ENCODE peak calls at places on chromosome 4, in eight cellular contexts. J is cardiac muscle cell, V is lung, O is tibial artery, Z is SK-N-SH, W is psoas muscle, H is gastrocnemius medialis, F is A549. Q is an unnamed sample. For H3K4me1, the result is how much of the 10 kb centered on the place peaks cover.

GRCh38 chr4:107548211-107548905 is 171.7 kb downstream of the PAPSS1 start:
- DNase-seq in J (peak), V (no peak), O (no peak), Z (no peak), W (no peak), H (no peak), F (no peak), Q (peak)

GRCh38 chr4:38177035-38177791 is 217.0 kb downstream of the PTTG2 start:
- DNase-seq in J (peak), V (peak), O (peak), Z (no peak), W (no peak), H (no peak), F (no peak), Q (no peak)

GRCh38 chr4:161360982-161361381 is 802.8 kb downstream of the FSTL5 start:
- DNase-seq in J (no peak), V (no peak), O (no peak), Z (no peak), W (no peak), H (no peak), F (no peak), Q (no peak)

GRCh38 chr4:121221201-121221600 is 57.1 kb upstream of the TNIP3 start:
- DNase-seq in J (no peak), V (no peak), O (no peak), Z (no peak), W (no peak), H (no peak), F (no peak), Q (no peak)

GRCh38 chr4:158856852-158857251 is 88.0 kb downstream of the FNIP2 start:
- DNase-seq in J (peak), V (no peak), O (no peak), Z (peak), W (no peak), H (no peak), F (no peak), Q (no peak)

GRCh38 chr4:73468170-73468569 is 13.4 kb upstream of the AFM start:
- DNase-seq in J (no peak), V (no peak), O (no peak), Z (no peak), W (no peak), H (no peak), F (no peak), Q (no peak)

GRCh38 chr4:84750260-84750955 is 167.5 kb downstream of the CDS1 start:
- DNase-seq in J (peak), V (no peak), O (no peak), Z (peak), W (no peak), H (no peak), F (peak), Q (no peak)

GRCh38 chr4:3386486-3386885 is 55.3 kb upstream of the HGFAC start:
- DNase-seq in J (no peak), V (no peak), O (peak), Z (no peak), W (no peak), H (no peak), F (no peak), Q (no peak)

GRCh38 chr4:166842795-166843261 is 391.5 kb downstream of the SPOCK3 start:
- DNase-seq in J (no peak), V (no peak), O (no peak), Z (no peak), W (no peak), H (no peak), F (no peak), Q (no peak)

GRCh38 chr4:124133753-124134152 is 578.8 kb downstream of the ANKRD50 start:
- DNase-seq in J (no peak), V (no peak), O (no peak), Z (no peak), W (no peak), H (no peak), F (no peak), Q (no peak)

GRCh38 chr4:94419956-94420355 is 31.8 kb upstream of the PDLIM5 start:
- DNase-seq in J (peak), V (no peak), O (no peak), Z (no peak), W (no peak), H (no peak), F (no peak), Q (no peak)

GRCh38 chr4:16269742-16270522 is 43.7 kb upstream of the TAPT1 start:
- DNase-seq in J (peak), V (no peak), O (no peak), Z (no peak), W (peak), H (no peak), F (no peak), Q (no peak)

GRCh38 chr4:122525865-122526264 is 69.3 kb upstream of the IL2 start:
- DNase-seq in J (peak), V (no peak), O (no peak), Z (no peak), W (no peak), H (no peak), F (no peak), Q (no peak)

GRCh38 chr4:115030281-115030680 is 83.1 kb downstream of the NDST4 start:
- DNase-seq in J (no peak), V (no peak), O (no peak), Z (no peak), W (no peak), H (no peak), F (no peak), Q (no peak)

GRCh38 chr4:41203841-41204240 is 10.5 kb downstream of the APBB2 start:
- DNase-seq in J (no peak), V (no peak), O (no peak), Z (no peak), W (no peak), H (no peak), F (no peak), Q (no peak)
- H3K4me1 ChIP-seq in J (under half), V (under half), O (half or more), Z (half or more), W (under half), H (under half), F (under half), Q (under half)

DNA sequence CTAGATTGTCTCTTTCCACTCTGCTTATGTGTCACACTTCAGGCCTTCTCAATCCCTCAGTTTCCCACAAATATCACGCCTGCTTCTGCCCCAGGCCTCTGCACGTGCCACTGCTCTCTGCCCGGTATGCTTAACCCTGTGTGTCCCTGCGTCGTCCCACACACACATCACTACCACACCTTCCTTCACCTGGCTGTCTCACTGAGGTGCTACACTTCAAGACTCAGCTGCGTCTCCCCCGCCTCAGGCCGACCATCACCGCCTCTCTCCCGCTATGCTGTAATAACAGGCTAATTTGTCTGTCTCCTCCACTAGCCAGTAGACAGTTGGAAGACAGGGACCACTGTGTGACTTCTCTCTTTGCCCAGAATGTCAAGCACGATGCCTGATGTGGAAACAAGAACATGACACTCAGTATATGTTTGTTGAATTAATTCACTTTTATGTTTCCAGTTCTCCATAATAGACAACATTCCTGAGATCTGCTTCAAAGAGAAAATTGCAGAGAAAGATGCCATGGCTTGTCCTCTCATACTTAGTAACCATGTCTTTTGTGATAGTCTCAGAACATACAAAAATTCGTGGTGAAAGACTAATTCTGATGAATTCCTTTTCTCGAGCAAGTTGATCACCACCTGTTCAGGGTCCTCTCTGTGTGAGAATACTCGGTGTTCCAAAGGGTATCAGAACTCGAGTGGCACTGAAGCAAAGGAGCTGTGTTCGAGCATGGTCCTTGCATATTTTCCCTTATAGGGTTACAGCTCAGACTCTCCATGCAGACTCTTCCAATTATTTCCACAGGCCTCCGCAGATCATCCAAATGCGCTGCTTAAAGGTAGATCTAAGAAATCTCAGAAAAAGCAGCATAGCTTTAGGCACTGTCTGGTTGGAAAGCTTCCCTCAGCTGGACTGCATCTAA is 54.2 kb downstream of the AFAP1 start:
- DNase-seq in J (no peak), V (no peak), O (no peak), Z (no peak), W (no peak), H (no peak), F (no peak), Q (no peak)
- H3K4me3 ChIP-seq in J (no peak), V (no peak), O (peak), Z (no peak), W (no peak), H (no peak), F (no peak), Q (no peak)

GRCh38 chr4:76736434-76736833 is 161.5 kb downstream of the SOWAHB start:
- DNase-seq in J (peak), V (no peak), O (no peak), Z (no peak), W (no peak), H (no peak), F (no peak), Q (no peak)

GRCh38 chr4:76729991-76730390 is 168.0 kb downstream of the SOWAHB start:
- DNase-seq in J (no peak), V (no peak), O (no peak), Z (no peak), W (no peak), H (no peak), F (no peak), Q (no peak)

GRCh38 chr4:76737180-76737579 is 160.8 kb downstream of the SOWAHB start:
- DNase-seq in J (no peak), V (no peak), O (no peak), Z (no peak), W (no peak), H (no peak), F (no peak), Q (no peak)

GRCh38 chr4:76732246-76732645 is 165.7 kb downstream of the SOWAHB start:
- DNase-seq in J (peak), V (no peak), O (no peak), Z (no peak), W (no peak), H (no peak), F (no peak), Q (no peak)

GRCh38 chr4:76733380-76733779 is 164.6 kb downstream of the SOWAHB start:
- DNase-seq in J (no peak), V (no peak), O (no peak), Z (no peak), W (no peak), H (no peak), F (no peak), Q (no peak)
- H3K27ac ChIP-seq in J (no peak), V (no peak), O (no peak), Z (no peak), W (no peak), H (no peak), F (no peak), Q (no peak)

DNA sequence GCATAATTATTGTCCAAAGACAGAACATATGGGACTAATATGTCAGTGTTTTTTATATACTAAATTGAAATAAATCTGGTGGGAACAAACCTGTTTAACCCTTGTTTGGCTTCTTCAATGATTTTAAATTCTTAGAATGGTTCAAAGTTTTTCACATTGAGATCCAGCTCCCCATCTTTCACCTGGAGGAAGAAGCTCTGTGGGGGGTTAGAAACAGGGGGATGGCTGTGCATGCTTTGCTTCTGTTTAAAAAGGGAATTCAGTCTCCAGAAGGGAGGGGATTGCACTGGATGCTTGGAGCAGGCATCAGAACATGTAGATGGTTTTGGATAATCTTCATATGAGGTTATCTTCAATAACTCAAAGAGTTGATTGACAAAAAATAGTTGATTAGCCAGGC is 72.1 kb downstream of the GALNT7 start:
- DNase-seq in J (no peak), V (no peak), O (no peak), Z (no peak), W (no peak), H (no peak), F (no peak), Q (no peak)
- H3K4me1 ChIP-seq in J (under half), V (under half), O (under half), Z (under half), W (under half), H (under half), F (under half), Q (under half)

Q was measured in iPS DF 6.9.